ENCODE peak calls at places on chromosomes 2 and 18, in eight cellular contexts. K is transverse colon; U is kidney epithelial cell; B is cardiac fibroblast; R is psoas muscle; D is GM12864; F is CD8-positive, alpha-beta T cell; M is WERI-Rb-1. A is an unnamed sample.
A peak's percentile ranks its signal among the peaks of the same experiment; 100 is the strongest.

GRCh38 chr2:102841107-102841840 is 79.4 kb downstream of the TMEM182 start:
- DNase-seq in K (peak; percentile 34), U (peak; percentile 18), B (peak; percentile 61), R (peak; percentile 19), D (peak; percentile 12), F (no peak), M (peak; percentile 48), A (peak; percentile 61)

GRCh38 chr18:32469190-32469611 is 1.5 kb downstream of the GAREM1 start:
- DNase-seq in K (peak; percentile 41), U (peak; percentile 14), B (peak; percentile 59), R (peak; percentile 24), D (no peak), F (no peak), M (no peak), A (peak; percentile 28)

GRCh38 chr2:30653847-30654246 is 153.4 kb downstream of the CAPN13 start:
- DNase-seq in K (no peak), U (no peak), B (peak; percentile 59), R (peak; percentile 48), D (no peak), F (no peak), M (no peak), A (no peak)

GRCh38 chr2:43605079-43605655 is 9.3 kb upstream of the THADA start:
- DNase-seq in K (peak; percentile 14), U (peak; percentile 35), B (peak; percentile 76), R (no peak), D (no peak), F (peak; percentile 25), M (peak; percentile 69), A (peak; percentile 78)

GRCh38 chr2:213238753-213239591 is 45.3 kb upstream of the SPAG16 start:
- DNase-seq in K (no peak), U (peak; percentile 69), B (peak; percentile 95), R (no peak), D (no peak), F (peak; percentile 11), M (no peak), A (peak; percentile 87)

GRCh38 chr18:907171-907879 is 2.7 kb downstream of the ADCYAP1 start:
- DNase-seq in K (no peak), U (no peak), B (no peak), R (no peak), D (no peak), F (no peak), M (peak; percentile 37), A (peak; percentile 30)

GRCh38 chr2:231955758-231956472 is 5.6 kb upstream of the DIS3L2 start:
- DNase-seq in K (no peak), U (no peak), B (no peak), R (no peak), D (no peak), F (no peak), M (no peak), A (no peak)

GRCh38 chr18:34809697-34810096 is 99.6 kb downstream of the DTNA start:
- DNase-seq in K (peak; percentile 35), U (no peak), B (peak; percentile 72), R (peak; percentile 51), D (no peak), F (no peak), M (peak; percentile 44), A (peak; percentile 78)

GRCh38 chr18:36412778-36413177 is 115.3 kb downstream of the FHOD3 start:
- DNase-seq in K (no peak), U (no peak), B (peak; percentile 28), R (no peak), D (no peak), F (no peak), M (peak; percentile 62), A (no peak)

DNA sequence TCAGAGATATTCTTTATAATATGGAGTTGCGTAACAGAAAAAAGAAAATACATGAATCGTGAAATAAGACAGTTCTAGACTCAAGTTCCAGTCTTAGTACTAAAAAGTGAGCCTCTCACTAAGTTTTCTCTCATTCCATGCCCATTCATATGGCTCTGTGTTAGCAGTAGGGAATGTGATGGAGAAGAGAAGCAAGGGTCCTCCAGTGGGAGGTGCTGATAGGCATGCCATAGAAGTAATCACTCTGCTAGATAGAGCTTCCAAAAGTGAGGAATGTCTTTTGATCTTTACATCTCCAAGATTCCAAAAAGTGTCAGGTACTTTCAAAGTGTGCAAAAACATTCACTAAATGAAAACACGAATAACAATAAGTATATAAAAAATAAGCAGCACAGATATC is 678.4 kb downstream of the DCDC2C start:
- DNase-seq in K (no peak), U (no peak), B (no peak), R (no peak), D (no peak), F (no peak), M (no peak), A (no peak)
- H3K4me3 ChIP-seq in K (no peak overlapping the region), U (no peak overlapping the region), B (no peak overlapping the region), R (no peak overlapping the region), D (no peak overlapping the region), F (no peak overlapping the region), M (no peak overlapping the region), A (no peak overlapping the region)

DNA sequence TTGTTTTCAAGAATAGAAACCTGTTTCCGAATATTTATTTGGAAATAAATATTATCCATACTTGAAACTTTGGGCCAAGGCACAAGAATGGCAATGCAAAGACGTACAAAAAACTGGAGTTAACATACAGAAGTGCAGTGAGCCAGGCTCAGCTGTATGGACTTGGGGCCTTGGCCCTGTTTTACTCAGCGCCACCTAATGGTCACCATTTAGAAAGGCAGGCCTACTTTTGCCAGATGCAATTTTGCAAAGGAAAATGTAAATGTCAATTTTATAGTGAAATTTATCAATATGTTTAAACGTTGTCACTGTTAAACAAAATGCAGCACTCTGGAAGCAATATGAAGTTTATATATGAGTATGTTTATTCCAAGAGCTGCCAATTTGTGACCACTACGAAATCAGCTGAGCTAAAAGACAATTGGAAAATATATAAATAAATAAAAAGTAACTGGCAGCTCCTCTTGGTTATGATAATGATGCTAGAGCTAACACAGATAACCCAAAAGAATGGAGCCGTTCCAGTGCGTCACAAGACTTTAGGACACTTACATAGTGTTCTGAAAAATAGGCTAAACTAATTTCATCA is 155.0 kb downstream of the ARHGAP15 start:
- DNase-seq in K (no peak), U (peak; percentile 2), B (peak; percentile 66), R (no peak), D (peak; percentile 13), F (no peak), M (peak; percentile 25), A (no peak)
- TF ChIP-seq CTCF in K (peak; percentile 69), U (peak; percentile 85), B (peak; percentile 89), R (peak; percentile 22), D (peak; percentile 76), F (peak; percentile 77), M (peak; percentile 76), A (peak; percentile 81)

GRCh38 chr18:80135136-80135535 is 26.1 kb downstream of the ADNP2 start:
- DNase-seq in K (no peak), U (no peak), B (no peak), R (no peak), D (no peak), F (no peak), M (no peak), A (no peak)
- H3K4me3 ChIP-seq in K (no peak overlapping the region), U (no peak overlapping the region), B (no peak overlapping the region), R (no peak overlapping the region), D (no peak overlapping the region), F (no peak overlapping the region), M (no peak overlapping the region), A (no peak overlapping the region)

GRCh38 chr2:240936106-240936505 is 30.0 kb downstream of the CROCC2 start:
- DNase-seq in K (no peak), U (no peak), B (no peak), R (no peak), D (no peak), F (no peak), M (no peak), A (no peak)
- TF ChIP-seq CTCF in K (no peak), U (no peak), B (no peak), R (no peak), D (no peak), F (no peak), M (no peak), A (no peak)

DNA sequence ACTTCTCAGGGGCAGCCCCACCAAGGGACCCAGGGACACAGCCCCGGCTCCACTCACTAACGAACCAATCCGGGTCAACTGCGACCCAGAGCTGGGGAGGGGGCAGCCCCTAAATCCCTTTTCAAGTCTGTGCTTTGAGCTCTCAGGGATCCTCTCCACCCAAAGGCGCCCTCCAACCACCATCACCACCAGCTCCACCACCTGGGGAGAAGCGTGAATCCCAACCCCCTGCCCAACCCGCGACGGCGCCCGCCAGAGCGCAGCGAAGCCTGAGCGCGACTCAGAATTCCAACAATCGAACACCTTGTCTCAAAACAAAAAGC is 513 bp downstream of the DSC3 start:
- DNase-seq in K (no peak), U (no peak), B (no peak), R (no peak), D (no peak), F (no peak), M (peak; percentile 8), A (no peak)
- H3K4me3 ChIP-seq in K (peak overlapping the region; percentile 8), U (peak overlapping the region; percentile 40), B (peak overlapping the region; percentile 50), R (peak overlapping the region; percentile 35), D (no peak overlapping the region), F (no peak overlapping the region), M (peak overlapping the region; percentile 57), A (no peak overlapping the region)